ENCODE peak calls at places on chromosomes 1 and 21, in eight cellular contexts. R, H, Y, Q, P, N, W and F are unnamed samples.

GRCh38 chr1:218557731-218558130 is 212.6 kb downstream of the TGFB2 start:
- DNase-seq in H (peak), Q (no peak), N (no peak), P (peak), Y (no peak), W (no peak), R (no peak), F (peak)

GRCh38 chr1:84377480-84378095 is 20.7 kb upstream of the DNASE2B start:
- DNase-seq in Y (no peak), H (peak), P (no peak), R (peak), W (no peak), N (no peak), Q (no peak), F (no peak)

GRCh38 chr1:5423109-5423508 is 569.1 kb downstream of the NPHP4 start:
- DNase-seq in P (no peak), N (no peak), W (no peak), H (peak), Y (no peak), Q (no peak), R (no peak), F (no peak)

GRCh38 chr1:196462101-196462500 is 146.1 kb downstream of the KCNT2 start:
- DNase-seq in R (no peak), W (no peak), N (no peak), H (no peak), P (no peak), Y (no peak), Q (no peak), F (no peak)

GRCh38 chr1:153922076-153922837 is 515 bp downstream of the GATAD2B start:
- DNase-seq in N (peak), Q (no peak), R (peak), W (peak), Y (peak), P (no peak), H (no peak), F (peak)

GRCh38 chr1:20223659-20224058 is 37.3 kb upstream of the PLA2G2C start:
- DNase-seq in R (no peak), N (no peak), H (peak), Q (no peak), P (no peak), W (no peak), Y (no peak), F (no peak)

GRCh38 chr1:107965112-107965991 is at the start of gene VAV3:
- DNase-seq in Y (peak), W (peak), Q (no peak), P (peak), N (peak), H (peak), R (peak), F (no peak)

GRCh38 chr21:42459065-42459430 is 37.0 kb downstream of the RSPH1 start:
- DNase-seq in P (no peak), N (no peak), W (no peak), R (no peak), H (no peak), Q (no peak), Y (no peak), F (no peak)

GRCh38 chr1:37944091-37944763 is 2.6 kb downstream of the INPP5B start:
- DNase-seq in W (no peak), Y (peak), P (no peak), H (no peak), Q (no peak), R (no peak), N (no peak), F (no peak)

GRCh38 chr1:71561729-71562128 is 480.9 kb upstream of the ZRANB2 start:
- DNase-seq in W (no peak), Y (no peak), Q (peak), R (no peak), N (no peak), H (no peak), P (no peak), F (no peak)

GRCh38 chr1:67489643-67490042 is 59.4 kb upstream of the SERBP1 start:
- DNase-seq in R (no peak), H (no peak), N (no peak), P (no peak), Q (no peak), Y (no peak), W (no peak), F (no peak)

GRCh38 chr1:67574221-67574620 is 110.8 kb upstream of the GADD45A start:
- DNase-seq in P (no peak), W (no peak), Q (no peak), R (no peak), N (no peak), Y (no peak), H (no peak), F (no peak)

GRCh38 chr1:162562452-162562828 is 918 bp downstream of the UAP1 start:
- DNase-seq in Q (no peak), N (no peak), H (peak), W (no peak), Y (no peak), R (no peak), P (peak), F (no peak)

GRCh38 chr1:216721878-216722277 is 1.4 kb downstream of the ESRRG start:
- DNase-seq in P (no peak), W (no peak), Q (no peak), R (no peak), H (no peak), N (no peak), Y (no peak), F (no peak)

GRCh38 chr1:197981546-197981945 is 64.4 kb downstream of the LHX9 start:
- DNase-seq in H (no peak), R (no peak), Q (no peak), N (no peak), W (no peak), Y (no peak), P (no peak), F (no peak)

GRCh38 chr1:66505671-66506392 is 28.1 kb upstream of the SGIP1 start:
- DNase-seq in P (no peak), H (no peak), W (no peak), Y (no peak), R (no peak), Q (peak), N (no peak), F (no peak)

GRCh38 chr21:23968722-23969647 is 1638.3 kb downstream of the MRPL39 start:
- DNase-seq in Q (no peak), N (no peak), H (peak), R (no peak), P (peak), W (no peak), Y (no peak), F (no peak)

GRCh38 chr1:208081972-208082371 is 162.2 kb downstream of the PLXNA2 start:
- DNase-seq in N (no peak), R (no peak), P (no peak), Q (no peak), H (no peak), W (no peak), Y (no peak), F (peak)
- TF ChIP-seq CTCF in N (peak), R (no peak), P (no peak), Q (peak), H (no peak), W (no peak), Y (no peak), F (peak)

DNA sequence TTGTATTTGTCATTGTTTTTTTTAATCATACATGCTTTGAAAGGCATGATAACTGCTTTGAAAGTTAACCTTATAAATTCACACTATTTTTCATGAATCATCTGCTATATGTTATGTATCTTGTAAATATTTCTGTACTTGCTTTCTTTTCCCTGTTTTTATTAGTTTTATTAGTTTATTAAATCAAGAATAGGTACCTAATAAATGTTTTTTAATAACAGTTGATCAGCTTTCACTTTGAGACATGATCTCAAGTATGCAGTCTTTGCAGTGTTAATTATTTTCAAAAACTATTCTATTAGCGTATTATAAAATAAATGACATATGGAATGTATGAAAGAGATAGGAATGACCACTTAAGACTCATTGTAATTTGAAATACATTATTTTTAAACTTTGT is 110.8 kb upstream of the TENT5C start:
- DNase-seq in H (no peak), Q (no peak), Y (no peak), W (no peak), R (no peak), N (no peak), P (no peak), F (no peak)
- H3K4me3 ChIP-seq in H (no peak), Q (no peak), Y (no peak), W (no peak), R (no peak), N (no peak), P (no peak), F (no peak)

GRCh38 chr1:116971965-116972675 is 29.4 kb upstream of the CD101 start:
- DNase-seq in R (no peak), Y (no peak), H (no peak), Q (no peak), W (no peak), N (no peak), P (no peak), F (no peak)
- TF ChIP-seq CTCF in R (no peak), Y (no peak), H (no peak), Q (no peak), W (no peak), N (no peak), P (no peak), F (no peak)

GRCh38 chr1:41497056-41497440 is 12.6 kb upstream of the EDN2 start:
- DNase-seq in Q (no peak), R (no peak), N (peak), P (no peak), Y (no peak), W (no peak), H (no peak), F (peak)
- H3K4me3 ChIP-seq in Q (no peak), R (no peak), N (no peak), P (no peak), Y (no peak), W (no peak), H (no peak), F (no peak)